ENCODE peak calls at places on chromosomes 7 and 10, in nine cellular contexts. M is foreskin fibroblast, Y is prostate gland, V is kidney epithelial cell, E is uterus, H is IMR-90, O is coronary artery, C is HFF-Myc, D is HCT116. T is an unnamed sample.

GRCh38 chr7:82080254-82080924 is 310.5 kb upstream of the HGF start:
- DNase-seq in M (no peak), Y (no peak), V (no peak), E (no peak), H (peak), O (no peak), C (no peak), D (no peak), T (no peak)

GRCh38 chr7:95690367-95690947 is 81.9 kb upstream of the DYNC1I1 start:
- DNase-seq in M (peak), Y (no peak), V (no peak), E (no peak), H (peak), O (no peak), C (no peak), D (peak), T (peak)

GRCh38 chr7:116984917-116985316 is 31.6 kb downstream of the ST7 start:
- DNase-seq in M (peak), Y (no peak), V (no peak), E (no peak), H (peak), O (no peak), C (no peak), D (no peak), T (no peak)

GRCh38 chr7:7944619-7945282 is 23.8 kb upstream of the GLCCI1 start:
- DNase-seq in M (no peak), Y (no peak), V (no peak), E (no peak), H (no peak), O (no peak), C (no peak), D (no peak), T (no peak)

GRCh38 chr7:16644157-16644556 is 1.4 kb downstream of the ANKMY2 start:
- DNase-seq in M (no peak), Y (no peak), V (no peak), E (no peak), H (no peak), O (no peak), C (no peak), D (no peak), T (no peak)

GRCh38 chr7:134946260-134946659 is 40.0 kb upstream of the AGBL3 start:
- DNase-seq in M (peak), Y (no peak), V (no peak), E (no peak), H (peak), O (no peak), C (no peak), D (no peak), T (no peak)

GRCh38 chr7:7201583-7202374 is 19.4 kb downstream of the C1GALT1 start:
- DNase-seq in M (no peak), Y (no peak), V (peak), E (no peak), H (no peak), O (no peak), C (no peak), D (no peak), T (no peak)

GRCh38 chr10:72308320-72308987 is 34.7 kb downstream of the DDIT4 start:
- DNase-seq in M (peak), Y (no peak), V (peak), E (peak), H (peak), O (no peak), C (peak), D (peak), T (no peak)

GRCh38 chr7:74429153-74429747 is 24.5 kb upstream of the GTF2IRD1 start:
- DNase-seq in M (peak), Y (no peak), V (peak), E (no peak), H (peak), O (no peak), C (no peak), D (no peak), T (peak)

GRCh38 chr10:51896849-51897248 is 197.5 kb upstream of the CSTF2T start:
- DNase-seq in M (peak), Y (no peak), V (no peak), E (no peak), H (peak), O (no peak), C (peak), D (no peak), T (no peak)

GRCh38 chr10:32971536-32972091 is 13.6 kb upstream of the ITGB1 start:
- DNase-seq in M (no peak), Y (no peak), V (no peak), E (no peak), H (no peak), O (no peak), C (no peak), D (no peak), T (no peak)

GRCh38 chr10:93680414-93681047 is 21.9 kb downstream of the FRA10AC1 start:
- DNase-seq in M (peak), Y (no peak), V (no peak), E (no peak), H (peak), O (no peak), C (no peak), D (peak), T (peak)

GRCh38 chr10:17200885-17201164 is 647 bp downstream of the TRDMT1 start:
- DNase-seq in M (peak), Y (peak), V (no peak), E (no peak), H (peak), O (no peak), C (no peak), D (peak), T (no peak)

GRCh38 chr10:13759167-13759566 is 172.4 kb downstream of the PRPF18 start:
- DNase-seq in M (no peak), Y (no peak), V (no peak), E (no peak), H (peak), O (no peak), C (no peak), D (no peak), T (no peak)

GRCh38 chr7:24227603-24228359 is 56.2 kb upstream of the NPY start:
- DNase-seq in M (no peak), Y (no peak), V (no peak), E (no peak), H (no peak), O (no peak), C (no peak), D (no peak), T (no peak)

GRCh38 chr7:97731736-97732370 is at the start of gene TAC1:
- DNase-seq in M (peak), Y (no peak), V (no peak), E (peak), H (no peak), O (no peak), C (peak), D (no peak), T (no peak)

GRCh38 chr10:132495231-132495630 is 42.4 kb upstream of the INPP5A start:
- DNase-seq in M (no peak), Y (no peak), V (no peak), E (peak), H (no peak), O (no peak), C (no peak), D (no peak), T (no peak)

GRCh38 chr10:121696854-121697253 is 98.6 kb upstream of the FGFR2 start:
- DNase-seq in M (no peak), Y (no peak), V (no peak), E (no peak), H (no peak), O (no peak), C (no peak), D (peak), T (no peak)

GRCh38 chr10:131400518-131400917 is 89.0 kb upstream of the TCERG1L start:
- DNase-seq in M (no peak), Y (no peak), V (no peak), E (no peak), H (no peak), O (no peak), C (no peak), D (no peak), T (no peak)

GRCh38 chr10:133275683-133276092 is 980 bp downstream of the ADAM8 start:
- DNase-seq in M (peak), Y (no peak), V (no peak), E (no peak), H (no peak), O (no peak), C (no peak), D (no peak), T (no peak)

GRCh38 chr10:121070257-121070656 is 219.1 kb downstream of the WDR11 start:
- DNase-seq in M (no peak), Y (no peak), V (no peak), E (no peak), H (no peak), O (no peak), C (no peak), D (peak), T (no peak)

GRCh38 chr7:106840342-106840741 is 24.7 kb upstream of the PIK3CG start:
- DNase-seq in M (peak), Y (no peak), V (no peak), E (no peak), H (peak), O (no peak), C (no peak), D (no peak), T (peak)

GRCh38 chr10:43968961-43969360 is 320.3 kb upstream of the ZNF32 start:
- DNase-seq in M (no peak), Y (no peak), V (no peak), E (no peak), H (no peak), O (peak), C (no peak), D (no peak), T (no peak)

GRCh38 chr10:43120948-43121290 is 17.3 kb upstream of the CSGALNACT2 start:
- DNase-seq in M (no peak), Y (no peak), V (no peak), E (no peak), H (peak), O (peak), C (no peak), D (no peak), T (no peak)

GRCh38 chr10:85658518-85658917 is 708.1 kb downstream of the GRID1 start:
- DNase-seq in M (no peak), Y (no peak), V (no peak), E (no peak), H (no peak), O (no peak), C (no peak), D (no peak), T (no peak)

GRCh38 chr10:29305031-29305335 is 16.1 kb downstream of the LYZL1 start:
- DNase-seq in M (no peak), Y (no peak), V (no peak), E (no peak), H (no peak), O (no peak), C (no peak), D (no peak), T (no peak)

GRCh38 chr10:42754155-42755027 is 28.2 kb upstream of the BMS1 start:
- DNase-seq in M (peak), Y (peak), V (no peak), E (peak), H (no peak), O (no peak), C (no peak), D (no peak), T (no peak)

GRCh38 chr7:128094111-128094570 is 62.9 kb upstream of the LRRC4 start:
- DNase-seq in M (no peak), Y (no peak), V (no peak), E (no peak), H (no peak), O (no peak), C (no peak), D (no peak), T (no peak)

GRCh38 chr10:114179747-114180146 is 594 bp downstream of the TDRD1 start:
- DNase-seq in M (no peak), Y (no peak), V (no peak), E (no peak), H (no peak), O (no peak), C (no peak), D (no peak), T (no peak)

GRCh38 chr7:103141753-103142404 is 7.0 kb downstream of the NAPEPLD start:
- DNase-seq in M (no peak), Y (no peak), V (no peak), E (no peak), H (no peak), O (no peak), C (no peak), D (no peak), T (no peak)

GRCh38 chr7:54788664-54789063 is 29.7 kb upstream of the SEC61G start:
- DNase-seq in M (peak), Y (peak), V (peak), E (no peak), H (peak), O (no peak), C (peak), D (peak), T (peak)

GRCh38 chr10:70120417-70120816 is 12.2 kb downstream of the AIFM2 start:
- DNase-seq in M (no peak), Y (no peak), V (no peak), E (no peak), H (no peak), O (no peak), C (no peak), D (no peak), T (no peak)

GRCh38 chr10:59895629-59896116 is 10.7 kb downstream of the CCDC6 start:
- DNase-seq in M (no peak), Y (no peak), V (no peak), E (no peak), H (peak), O (no peak), C (no peak), D (no peak), T (no peak)

GRCh38 chr10:126169899-126170298 is 218.4 kb downstream of the ADAM12 start:
- DNase-seq in M (no peak), Y (no peak), V (no peak), E (no peak), H (no peak), O (no peak), C (no peak), D (no peak), T (no peak)

GRCh38 chr10:132883391-132883881 is 58.9 kb downstream of the CFAP46 start:
- DNase-seq in M (peak), Y (no peak), V (no peak), E (no peak), H (peak), O (no peak), C (no peak), D (no peak), T (no peak)

GRCh38 chr10:12589789-12590188 is 240.4 kb downstream of the CAMK1D start:
- DNase-seq in M (no peak), Y (no peak), V (no peak), E (no peak), H (no peak), O (no peak), C (no peak), D (no peak), T (no peak)

GRCh38 chr7:35657125-35657524 is 37.8 kb downstream of the HERPUD2 start:
- DNase-seq in M (no peak), Y (no peak), V (no peak), E (no peak), H (no peak), O (no peak), C (no peak), D (no peak), T (no peak)

GRCh38 chr10:83373659-83374058 is 765.6 kb upstream of the GHITM start:
- DNase-seq in M (peak), Y (no peak), V (no peak), E (no peak), H (no peak), O (no peak), C (no peak), D (no peak), T (peak)
- TF ChIP-seq CTCF in M (peak), Y (no peak), V (peak), E (no peak), H (peak), O (no peak), C (peak), D (peak), T (peak)

DNA sequence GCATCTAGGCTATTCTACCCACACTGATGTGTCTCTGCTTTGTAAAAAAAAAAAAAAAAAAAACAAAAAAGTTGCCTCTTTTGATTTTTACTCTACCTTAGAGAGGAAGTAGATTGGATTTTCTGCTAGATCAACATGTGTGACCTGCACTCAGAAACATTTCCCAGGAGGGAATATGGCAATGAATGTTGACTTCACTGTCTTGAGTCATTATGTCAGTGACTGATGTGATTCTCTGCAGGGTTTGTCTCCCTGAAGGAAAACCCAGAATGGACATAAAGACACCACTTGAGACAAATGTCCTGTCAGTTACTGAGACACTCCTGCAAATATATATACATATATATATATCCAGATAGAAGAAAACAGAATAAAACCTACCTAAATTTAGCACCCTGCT is 370.3 kb downstream of the BMPER start:
- DNase-seq in M (no peak), Y (no peak), V (no peak), E (no peak), H (no peak), O (no peak), C (no peak), D (no peak), T (no peak)
- H3K4me3 ChIP-seq in M (no peak), Y (no peak), V (no peak), E (no peak), H (no peak), O (no peak), C (no peak), D (no peak), T (no peak)

DNA sequence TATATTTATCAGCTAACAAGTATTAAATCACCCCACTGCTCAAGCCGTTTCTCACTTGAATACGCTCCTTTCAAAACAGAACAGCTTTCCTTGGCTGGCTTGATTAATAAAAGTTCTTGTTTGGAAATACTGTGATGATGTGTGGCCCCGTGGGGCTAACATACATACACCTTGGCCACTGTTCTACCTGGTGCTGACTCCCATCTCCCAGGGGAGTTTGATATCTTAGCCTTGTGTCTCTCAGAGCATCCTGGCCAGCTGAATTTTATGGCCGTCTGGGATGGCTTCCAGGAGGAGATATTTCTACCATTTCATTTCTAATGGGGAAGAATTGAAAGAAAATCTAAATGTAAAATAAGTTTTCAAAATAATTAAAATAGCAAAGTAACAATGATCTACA is 300.2 kb downstream of the RNLS start:
- DNase-seq in M (no peak), Y (no peak), V (no peak), E (peak), H (no peak), O (no peak), C (no peak), D (no peak), T (no peak)
- TF ChIP-seq CTCF in M (no peak), Y (no peak), V (no peak), E (no peak), H (no peak), O (no peak), C (no peak), D (no peak), T (no peak)

GRCh38 chr10:47256753-47257336 is 43.2 kb upstream of the GDF10 start:
- DNase-seq in M (no peak), Y (no peak), V (no peak), E (no peak), H (no peak), O (no peak), C (no peak), D (no peak), T (no peak)
- H3K4me3 ChIP-seq in M (no peak), Y (no peak), V (no peak), E (no peak), H (no peak), O (no peak), C (no peak), D (no peak), T (no peak)

DNA sequence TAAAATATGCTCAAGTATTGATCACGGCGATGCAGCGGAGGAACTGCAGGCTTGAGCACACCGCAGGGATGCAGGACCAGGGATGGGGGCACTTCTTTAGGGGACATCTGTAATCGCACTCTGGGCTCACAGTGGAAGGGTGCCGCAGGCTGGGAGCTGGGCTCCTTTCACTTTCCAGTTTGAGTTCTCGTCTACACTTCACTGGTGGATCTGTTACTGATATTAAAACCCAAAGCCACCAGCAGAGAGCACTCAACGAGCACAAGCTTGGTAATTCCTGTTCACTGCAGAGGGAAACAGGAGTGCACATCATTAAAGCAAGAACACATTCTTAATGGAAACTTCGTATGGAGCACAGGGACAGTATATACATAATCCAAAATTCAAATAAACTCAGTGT is 91.3 kb downstream of the PARD3 start:
- DNase-seq in M (peak), Y (peak), V (no peak), E (peak), H (peak), O (no peak), C (no peak), D (no peak), T (peak)
- TF ChIP-seq CTCF in M (peak), Y (peak), V (peak), E (peak), H (peak), O (no peak), C (peak), D (peak), T (peak)

DNA sequence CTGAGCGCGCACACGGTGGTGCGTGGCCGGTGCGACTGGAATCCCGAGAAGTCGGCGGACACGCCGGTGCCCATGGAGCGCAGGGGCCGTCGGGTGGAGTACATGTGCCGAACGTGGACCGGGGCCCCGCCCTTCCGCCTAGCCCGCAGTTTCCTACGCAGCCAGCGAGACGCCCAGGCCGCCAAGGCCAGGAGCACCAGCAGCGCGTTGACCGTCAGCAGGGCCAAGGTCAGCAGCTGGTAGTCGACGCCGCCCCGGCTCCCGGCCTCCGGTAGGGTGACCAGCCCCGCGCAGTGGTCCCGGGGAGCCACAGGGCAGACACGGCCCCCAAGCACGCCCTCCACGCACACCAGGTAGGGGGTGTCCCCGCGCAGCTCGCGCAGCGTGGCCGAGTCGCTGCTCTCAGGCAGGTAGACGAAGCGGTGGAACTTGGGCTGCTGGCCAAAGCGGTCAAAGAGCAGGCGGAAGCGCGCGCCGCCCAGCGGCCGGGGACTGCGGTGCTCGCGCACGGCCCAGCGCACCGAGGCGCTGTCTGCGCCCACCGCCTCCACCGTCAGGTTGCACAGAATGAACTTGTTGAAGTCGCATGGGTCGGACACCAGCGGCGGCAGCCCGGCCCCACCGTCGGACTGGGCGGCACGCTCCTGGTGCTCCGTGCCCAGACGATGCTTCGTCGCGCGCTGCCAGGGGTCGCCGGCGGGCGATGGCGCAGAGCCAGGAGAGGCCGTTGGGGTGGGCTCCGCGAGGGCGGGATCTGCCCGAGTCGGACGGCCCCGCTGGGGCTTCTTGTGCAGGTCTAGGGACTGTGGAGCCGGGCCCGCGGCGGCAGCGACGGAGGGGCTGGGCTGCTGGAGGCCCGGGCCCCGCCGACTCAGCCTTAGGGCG is 2.2 kb downstream of the TRIL start:
- DNase-seq in M (peak), Y (peak), V (no peak), E (peak), H (peak), O (peak), C (no peak), D (no peak), T (no peak)
- H3K4me3 ChIP-seq in M (peak), Y (peak), V (peak), E (peak), H (peak), O (peak), C (peak), D (no peak), T (peak)